ENCODE peak calls at places on chromosomes 16 and 17, in four cellular contexts. U, V, Q and X are unnamed samples.

GRCh38 chr17:30942311-30943079 is 20.8 kb downstream of the ADAP2 start:
- DNase-seq in U (peak; percentile 48), V (no peak), Q (no peak), X (no peak)

GRCh38 chr16:78205506-78205905 is 106.1 kb downstream of the WWOX start:
- DNase-seq in U (no peak), V (no peak), Q (no peak), X (no peak)

GRCh38 chr17:11996722-11997146 is 541 bp downstream of the ZNF18 start:
- DNase-seq in U (peak; percentile 34), V (peak; percentile 31), Q (no peak), X (no peak)

GRCh38 chr17:50003916-50004315 is 8.9 kb upstream of the DLX3 start:
- DNase-seq in U (no peak), V (no peak), Q (no peak), X (no peak)

GRCh38 chr17:74303300-74303699 is 22.7 kb upstream of the KIF19 start:
- DNase-seq in U (no peak), V (no peak), Q (no peak), X (no peak)

GRCh38 chr16:84833542-84834402 is 14.0 kb downstream of the CRISPLD2 start:
- DNase-seq in U (no peak), V (no peak), Q (no peak), X (no peak)

GRCh38 chr16:77863250-77863649 is 74.9 kb downstream of the VAT1L start:
- DNase-seq in U (no peak), V (no peak), Q (no peak), X (no peak)

GRCh38 chr16:30354423-30355143 is 525 bp downstream of the CD2BP2 start:
- DNase-seq in U (no peak), V (no peak), Q (no peak), X (no peak)

GRCh38 chr17:8438441-8438840 is 2.8 kb downstream of the NDEL1 start:
- DNase-seq in U (no peak), V (no peak), Q (no peak), X (no peak)

GRCh38 chr17:64388961-64389565 is 1.6 kb downstream of the PECAM1 start:
- DNase-seq in U (no peak), V (no peak), Q (no peak), X (no peak)

GRCh38 chr16:17211797-17212196 is 259.0 kb downstream of the XYLT1 start:
- DNase-seq in U (no peak), V (no peak), Q (no peak), X (no peak)

GRCh38 chr17:56319531-56319930 is 166.3 kb downstream of the ANKFN1 start:
- DNase-seq in U (peak; percentile 55), V (peak; percentile 44), Q (peak; percentile 1), X (peak; percentile 12)

GRCh38 chr16:65415460-65415859 is 293.6 kb upstream of the CDH11 start:
- DNase-seq in U (peak; percentile 90), V (peak; percentile 50), Q (no peak), X (no peak)

GRCh38 chr16:35735403-35736251 is 2276.2 kb downstream of the TP53TG3F start:
- DNase-seq in U (no peak), V (no peak), Q (no peak), X (no peak)

GRCh38 chr17:2064511-2064910 is 9.6 kb downstream of the HIC1 start:
- DNase-seq in U (no peak), V (no peak), Q (no peak), X (no peak)

GRCh38 chr17:37740861-37741260 is 4.0 kb downstream of the HNF1B start:
- DNase-seq in U (no peak), V (no peak), Q (no peak), X (no peak)

GRCh38 chr17:70181376-70181775 is 12.0 kb downstream of the KCNJ2 start:
- DNase-seq in U (peak; percentile 30), V (no peak), Q (no peak), X (no peak)

GRCh38 chr17:19390951-19391350 is 4.0 kb upstream of the MFAP4 start:
- DNase-seq in U (no peak), V (no peak), Q (no peak), X (no peak)

GRCh38 chr17:60425626-60426025 is 3.3 kb downstream of the CHCT1 start:
- DNase-seq in U (no peak), V (no peak), Q (no peak), X (no peak)

GRCh38 chr17:74756891-74757290 is 8.5 kb downstream of the NHERF1 start:
- DNase-seq in U (no peak), V (no peak), Q (no peak), X (no peak)

GRCh38 chr17:13957636-13958035 is 111.7 kb upstream of the COX10 start:
- DNase-seq in U (peak; percentile 3), V (no peak), Q (no peak), X (no peak)

GRCh38 chr17:77546772-77547201 is 406.0 kb downstream of the SEC14L1 start:
- DNase-seq in U (peak; percentile 18), V (no peak), Q (no peak), X (no peak)

GRCh38 chr16:74748042-74748709 is 26.4 kb downstream of the FA2H start:
- DNase-seq in U (no peak), V (no peak), Q (no peak), X (no peak)

GRCh38 chr16:86476956-86477530 is 33.3 kb upstream of the FOXF1 start:
- DNase-seq in U (no peak), V (no peak), Q (no peak), X (no peak)

GRCh38 chr16:10566613-10567012 is 13.8 kb downstream of the EMP2 start:
- DNase-seq in U (no peak), V (no peak), Q (no peak), X (no peak)

GRCh38 chr16:10562361-10562899 is 18.0 kb downstream of the EMP2 start:
- DNase-seq in U (no peak), V (no peak), Q (no peak), X (no peak)

GRCh38 chr16:10561425-10561824 is 19.0 kb downstream of the EMP2 start:
- DNase-seq in U (no peak), V (no peak), Q (no peak), X (no peak)

GRCh38 chr16:10564591-10564990 is 15.8 kb downstream of the EMP2 start:
- DNase-seq in U (no peak), V (no peak), Q (no peak), X (no peak)

DNA sequence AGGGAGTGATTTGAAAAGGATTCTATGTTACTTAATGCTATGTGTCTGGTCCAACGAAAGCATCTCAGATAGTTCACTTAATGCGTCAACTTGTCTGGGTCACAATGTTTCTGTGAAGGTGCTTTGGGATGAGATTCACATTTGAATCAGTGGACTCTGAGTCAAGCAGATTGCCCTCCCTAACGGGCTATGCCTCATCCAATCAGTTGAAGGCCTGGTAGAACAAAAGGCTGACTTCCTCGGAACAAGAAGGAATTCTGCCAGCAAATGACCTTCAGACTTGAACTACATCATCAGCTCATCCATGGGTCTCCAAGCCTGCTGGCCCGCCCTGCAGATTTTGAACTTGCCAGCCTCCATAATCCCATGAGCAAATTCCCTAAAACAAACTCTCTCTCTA is 15.2 kb downstream of the EMP2 start:
- DNase-seq in U (no peak), V (no peak), Q (no peak), X (no peak)
- H3K27ac ChIP-seq in U (no peak overlapping the region), V (no peak overlapping the region), Q (no peak overlapping the region), X (no peak overlapping the region)

GRCh38 chr17:79843917-79844815 is 4.9 kb upstream of the CBX4 start:
- DNase-seq in U (peak; percentile 51), V (no peak), Q (no peak), X (no peak)

GRCh38 chr17:79842656-79843474 is 3.6 kb upstream of the CBX4 start:
- DNase-seq in U (no peak), V (no peak), Q (no peak), X (no peak)

GRCh38 chr17:79845601-79845949 is 6.3 kb upstream of the CBX4 start:
- DNase-seq in U (no peak), V (no peak), Q (no peak), X (no peak)

GRCh38 chr17:79843475-79843916 is 4.3 kb upstream of the CBX4 start:
- DNase-seq in U (no peak), V (no peak), Q (no peak), X (no peak)

GRCh38 chr17:79844869-79845600 is 5.8 kb upstream of the CBX4 start:
- DNase-seq in U (no peak), V (no peak), Q (no peak), X (no peak)
- H3K27ac ChIP-seq in U (no peak overlapping the region), V (peak overlapping the region; percentile 18), Q (no peak overlapping the region), X (no peak overlapping the region)

DNA sequence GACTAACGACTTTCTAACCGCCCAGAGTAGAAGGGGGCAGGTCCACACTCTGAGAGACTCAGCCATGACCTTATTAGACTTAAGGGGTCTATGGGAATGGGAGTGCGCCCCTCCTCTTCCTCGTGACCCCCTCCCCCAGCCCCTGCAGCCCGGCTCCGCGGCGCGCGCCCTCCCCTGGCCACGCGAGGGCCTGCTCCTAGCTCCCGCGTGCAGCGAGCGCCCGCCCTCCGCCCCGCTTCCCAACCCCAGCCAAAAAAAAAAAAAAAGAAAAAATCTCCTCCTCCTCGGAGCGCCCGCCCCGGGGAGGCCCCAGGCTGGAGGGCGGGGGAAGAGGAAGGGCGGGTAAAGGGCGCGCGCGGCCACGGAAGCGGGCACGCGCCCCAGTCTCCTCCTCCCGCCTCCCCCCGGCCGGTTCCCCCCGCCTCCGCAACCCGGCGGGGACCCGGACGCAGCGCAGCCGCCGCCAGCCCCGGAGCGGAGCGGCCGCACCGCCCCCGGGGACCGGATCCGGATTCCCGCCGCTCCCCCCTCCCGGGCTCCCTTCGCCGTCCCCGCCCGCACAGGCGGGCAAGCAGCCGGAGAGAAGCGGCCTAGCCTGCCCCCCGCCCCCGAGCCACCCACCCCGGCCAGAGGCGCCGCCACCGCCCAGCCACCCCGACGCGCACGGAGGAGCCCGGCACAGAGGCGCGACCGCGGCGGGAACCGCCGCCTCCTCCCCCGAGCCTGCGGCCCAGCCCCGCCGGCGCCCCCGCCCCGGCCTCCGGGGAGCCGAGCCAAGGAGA is 940 bp downstream of the UBTF start:
- DNase-seq in U (peak; percentile 68), V (peak; percentile 88), Q (no peak), X (no peak)
- H3K27ac ChIP-seq in U (peak overlapping the region; percentile 86), V (peak overlapping the region; percentile 99), Q (peak overlapping the region; percentile 69), X (peak overlapping the region; percentile 96)

DNA sequence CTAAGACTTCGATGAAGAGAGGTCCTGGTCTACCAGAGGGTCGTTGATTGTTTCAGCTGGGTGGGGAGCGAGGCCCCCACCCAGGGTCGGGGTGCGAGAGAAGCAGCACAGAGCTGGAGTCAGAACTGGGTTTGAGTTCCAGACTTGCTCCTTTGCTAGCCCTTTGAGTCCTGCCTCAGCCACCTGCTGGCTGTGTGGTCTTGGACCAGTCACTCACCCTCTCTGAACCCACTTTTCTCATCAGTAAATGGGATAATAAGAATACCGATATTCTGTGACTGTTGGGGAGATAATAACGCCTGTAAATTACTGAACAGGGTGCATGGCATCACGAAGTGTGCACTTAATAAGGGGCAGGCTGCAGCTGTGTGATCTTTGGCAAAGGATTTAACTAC is 427 bp upstream of the MMP28 start:
- DNase-seq in U (no peak), V (no peak), Q (no peak), X (no peak)
- H3K27ac ChIP-seq in U (no peak overlapping the region), V (peak overlapping the region; percentile 94), Q (no peak overlapping the region), X (peak overlapping the region; percentile 52)